ENCODE peak calls at places on chromosomes 4 and X, in six cellular contexts. W is pancreas; I is transverse colon; M is choroid plexus epithelial cell; Y is HFF-Myc; A is CD4-positive, alpha-beta memory T cell. S is an unnamed sample.
A peak's percentile ranks its signal among the peaks of the same experiment; 100 is the strongest.

GRCh38 chr4:176195184-176195978 is at the start of gene SPATA4:
- DNase-seq in W (peak; percentile 95), I (peak; percentile 95), M (peak; percentile 95), Y (peak; percentile 57), A (peak; percentile 91), S (peak; percentile 96)

GRCh38 chrX:35562395-35562794 is 235.7 kb upstream of the MAGEB16 start:
- DNase-seq in W (no peak), I (no peak), M (no peak), Y (no peak), A (no peak), S (no peak)

GRCh38 chr4:180164799-180165198 is 2078.4 kb upstream of the TENM3 start:
- DNase-seq in W (no peak), I (no peak), M (no peak), Y (no peak), A (no peak), S (no peak)

GRCh38 chrX:7586126-7586525 is 256.8 kb upstream of the VCX start:
- DNase-seq in W (no peak), I (no peak), M (peak; percentile 39), Y (peak; percentile 1), A (no peak), S (no peak)

GRCh38 chrX:23803931-23804381 is 21.0 kb downstream of the SAT1 start:
- DNase-seq in W (no peak), I (peak; percentile 50), M (peak; percentile 72), Y (no peak), A (no peak), S (no peak)

GRCh38 chrX:16733013-16733412 is 13.6 kb downstream of the SYAP1 start:
- DNase-seq in W (no peak), I (no peak), M (no peak), Y (no peak), A (no peak), S (no peak)

GRCh38 chr4:130424211-130424610 is 1328.3 kb downstream of the C4orf33 start:
- DNase-seq in W (no peak), I (no peak), M (no peak), Y (no peak), A (no peak), S (no peak)

GRCh38 chr4:38071801-38072567 is 111.8 kb downstream of the PTTG2 start:
- DNase-seq in W (no peak), I (no peak), M (peak; percentile 65), Y (no peak), A (no peak), S (peak; percentile 62)

GRCh38 chrX:97766496-97767095 is 882.9 kb downstream of the RPA4 start:
- DNase-seq in W (no peak), I (no peak), M (no peak), Y (no peak), A (no peak), S (no peak)

DNA sequence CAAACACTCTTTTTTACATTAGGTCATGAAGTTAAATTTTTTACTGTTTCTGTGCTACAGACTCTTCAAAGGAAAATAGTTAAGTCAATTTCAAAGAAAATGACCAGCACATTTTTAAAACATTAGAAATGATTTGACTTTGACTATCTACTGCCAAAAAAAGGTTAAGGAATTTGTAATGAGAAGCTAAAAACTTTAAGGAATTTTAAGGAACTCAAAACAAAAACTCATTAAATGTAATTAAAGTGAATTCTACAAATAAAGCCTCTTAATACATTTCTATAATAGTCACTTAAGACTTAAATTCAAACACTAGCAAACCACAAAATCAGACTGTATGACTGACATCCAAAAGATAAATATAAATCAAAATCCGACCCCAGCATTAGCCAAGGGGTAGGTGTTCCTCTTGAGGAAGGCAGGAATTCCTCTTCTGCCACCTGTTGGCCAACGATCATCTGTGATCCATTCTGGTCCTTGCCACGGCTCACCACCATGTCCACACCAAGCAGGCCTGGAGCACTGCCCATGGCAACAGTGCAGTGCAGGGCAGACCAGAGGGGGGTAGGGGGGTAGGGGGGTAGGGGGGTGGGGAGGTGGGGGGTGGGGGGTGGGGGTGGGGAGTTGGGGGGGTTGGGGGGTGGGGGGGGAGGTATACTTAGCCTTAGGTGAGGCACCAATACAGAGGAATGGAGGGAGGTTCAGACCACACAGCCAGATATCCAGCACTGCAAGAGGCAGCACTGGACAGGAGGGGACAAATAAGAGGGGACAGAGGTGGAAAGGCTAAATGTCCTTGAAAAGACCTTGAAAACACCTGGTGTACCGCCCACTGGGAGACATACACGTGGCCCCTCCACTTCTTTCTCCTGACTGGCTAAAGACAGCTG is 287.4 kb downstream of the CHIC1 start:
- DNase-seq in W (peak; percentile 60), I (peak; percentile 46), M (peak; percentile 53), Y (no peak), A (peak; percentile 17), S (peak; percentile 9)
- H3K4me3 ChIP-seq in W (peak overlapping the region; percentile 42), I (no peak overlapping the region), M (no peak overlapping the region), Y (no peak overlapping the region), A (no peak overlapping the region), S (no peak overlapping the region)

GRCh38 chr4:126271266-126271665 is 956.5 kb downstream of the FAT4 start:
- DNase-seq in W (no peak), I (no peak), M (peak; percentile 21), Y (no peak), A (no peak), S (no peak)
- H3K4me3 ChIP-seq in W (no peak overlapping the region), I (no peak overlapping the region), M (no peak overlapping the region), Y (no peak overlapping the region), A (no peak overlapping the region), S (no peak overlapping the region)

DNA sequence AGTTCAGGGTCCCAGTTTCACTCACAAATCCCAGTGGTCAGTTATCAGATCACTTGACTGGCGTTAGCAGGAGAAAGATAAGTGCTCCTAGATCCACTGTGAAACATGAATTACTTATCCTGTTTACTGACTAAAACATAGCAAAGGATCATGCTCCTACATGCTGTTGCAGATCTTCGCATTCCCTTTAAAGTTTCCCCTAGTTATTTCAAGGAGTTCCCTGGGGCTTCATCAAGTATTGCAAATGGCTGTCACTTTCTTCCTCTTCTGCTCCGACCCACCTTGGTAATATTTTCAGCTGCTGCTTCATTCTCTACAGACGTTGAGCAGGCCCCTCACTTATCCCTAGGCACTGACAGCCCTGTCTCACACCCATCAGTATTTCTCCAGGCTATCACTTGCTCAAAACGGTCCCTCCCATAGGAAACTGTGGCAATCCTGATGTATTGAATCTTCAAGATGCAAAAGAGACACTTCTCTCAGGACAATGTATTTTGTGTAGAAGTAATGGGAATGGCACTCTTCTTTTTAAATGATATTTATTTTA is 466.0 kb downstream of the INPP4B start:
- DNase-seq in W (no peak), I (no peak), M (no peak), Y (no peak), A (no peak), S (no peak)
- H3K4me3 ChIP-seq in W (no peak overlapping the region), I (no peak overlapping the region), M (no peak overlapping the region), Y (no peak overlapping the region), A (no peak overlapping the region), S (no peak overlapping the region)

DNA sequence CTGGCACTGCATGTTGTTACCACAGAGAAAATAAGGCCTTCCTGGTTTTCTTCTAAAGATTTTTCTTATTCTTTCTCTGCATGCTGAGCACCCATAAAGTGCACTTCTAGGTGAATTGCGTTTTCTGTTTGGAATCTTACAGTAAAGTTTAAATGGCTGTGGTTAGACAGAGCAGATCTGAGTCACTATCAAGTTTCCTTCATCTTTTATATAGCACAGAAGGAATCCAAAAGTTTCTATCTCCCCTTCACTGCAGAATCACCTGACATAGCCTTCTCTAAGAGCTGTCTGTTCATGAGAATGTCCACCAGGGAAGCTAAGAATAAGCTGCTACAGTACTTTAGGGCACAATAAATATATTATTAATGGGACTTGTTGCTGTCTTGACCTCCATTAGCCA is 455.5 kb upstream of the FAM241A start:
- DNase-seq in W (no peak), I (no peak), M (peak; percentile 1), Y (no peak), A (no peak), S (no peak)
- H3K4me3 ChIP-seq in W (no peak overlapping the region), I (no peak overlapping the region), M (no peak overlapping the region), Y (no peak overlapping the region), A (no peak overlapping the region), S (no peak overlapping the region)

GRCh38 chr4:152535903-152536544 is at the start of gene FBXW7:
- DNase-seq in W (peak; percentile 99), I (peak; percentile 100), M (peak; percentile 99), Y (peak; percentile 96), A (peak; percentile 100), S (peak; percentile 99)

GRCh38 chr4:152539556-152540292 is 3.8 kb upstream of the FBXW7 start:
- DNase-seq in W (no peak), I (no peak), M (no peak), Y (no peak), A (no peak), S (no peak)

GRCh38 chr4:152536545-152537182 is 772 bp upstream of the FBXW7 start:
- DNase-seq in W (no peak), I (peak; percentile 69), M (peak; percentile 65), Y (no peak), A (peak; percentile 87), S (no peak)

GRCh38 chr4:152540293-152540674 is 4.4 kb upstream of the FBXW7 start:
- DNase-seq in W (no peak), I (no peak), M (peak; percentile 14), Y (no peak), A (no peak), S (peak; percentile 74)

GRCh38 chr4:152537881-152538280 is 2.0 kb upstream of the FBXW7 start:
- DNase-seq in W (no peak), I (no peak), M (no peak), Y (no peak), A (no peak), S (no peak)
- H3K4me3 ChIP-seq in W (no peak overlapping the region), I (no peak overlapping the region), M (no peak overlapping the region), Y (peak overlapping the region; percentile 93), A (peak overlapping the region; percentile 93), S (no peak overlapping the region)

GRCh38 chrX:47501226-47502071 is 18.4 kb upstream of the ZNF41 start:
- DNase-seq in W (no peak), I (no peak), M (peak; percentile 73), Y (peak; percentile 52), A (no peak), S (no peak)
- H3K4me3 ChIP-seq in W (no peak overlapping the region), I (no peak overlapping the region), M (no peak overlapping the region), Y (no peak overlapping the region), A (no peak overlapping the region), S (no peak overlapping the region)

GRCh38 chr4:40321671-40322131 is 13.4 kb upstream of the CHRNA9 start:
- DNase-seq in W (no peak), I (no peak), M (peak; percentile 70), Y (peak; percentile 31), A (no peak), S (no peak)
- H3K4me3 ChIP-seq in W (no peak overlapping the region), I (no peak overlapping the region), M (no peak overlapping the region), Y (no peak overlapping the region), A (no peak overlapping the region), S (no peak overlapping the region)

DNA sequence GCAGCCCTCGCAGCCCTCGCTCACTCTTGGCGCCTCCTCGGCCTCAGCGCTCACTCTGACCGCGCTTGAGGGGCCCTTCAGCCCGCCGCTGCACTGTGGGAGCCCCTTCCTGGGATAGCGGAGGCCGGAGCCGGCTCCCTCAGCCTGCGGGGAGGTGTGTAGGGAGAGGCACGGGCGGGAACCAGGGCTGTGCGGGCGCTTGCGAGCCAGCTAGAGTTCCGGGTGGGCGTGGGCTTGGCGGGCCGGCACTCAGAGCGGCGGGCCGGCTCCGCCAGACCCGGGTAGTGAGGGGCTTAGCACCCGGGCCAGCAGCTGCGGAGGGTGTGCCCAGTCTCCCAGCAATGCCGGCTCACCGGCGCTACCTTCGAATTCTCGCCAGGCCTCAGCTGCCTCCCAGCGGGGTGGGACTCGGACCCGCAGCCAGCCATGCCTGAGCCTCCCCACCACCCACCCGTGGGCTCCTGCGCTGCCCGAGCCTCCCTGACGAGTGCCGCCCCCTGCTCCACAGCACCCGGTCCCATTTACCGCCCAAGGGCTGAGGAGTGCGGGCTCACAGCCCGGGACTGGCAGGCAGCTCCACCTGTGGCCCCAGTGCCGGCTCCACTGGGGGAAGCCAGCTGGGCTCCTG is 1.4 kb upstream of the AADAT start:
- DNase-seq in W (no peak), I (no peak), M (no peak), Y (no peak), A (no peak), S (no peak)
- H3K4me3 ChIP-seq in W (no peak overlapping the region), I (no peak overlapping the region), M (no peak overlapping the region), Y (no peak overlapping the region), A (no peak overlapping the region), S (no peak overlapping the region)

S was measured in BE2C.